ENCODE peak calls at places on chromosomes 12 and 14, in four cellular contexts. R is heart left ventricle, A is choroid plexus epithelial cell, L is kidney epithelial cell. N is an unnamed sample.

GRCh38 chr14:32230181-32230580 is 27.1 kb upstream of the RNU6-8 start:
- DNase-seq in R (no peak), A (peak), L (no peak), N (no peak)

GRCh38 chr12:16323010-16323409 is 24.4 kb upstream of the MGST1 start:
- DNase-seq in R (no peak), A (peak), L (no peak), N (peak)

GRCh38 chr14:55102141-55102547 is 26.9 kb upstream of the LGALS3 start:
- DNase-seq in R (peak), A (peak), L (peak), N (peak)

GRCh38 chr12:108335349-108336119 is 3.6 kb downstream of the CMKLR1 start:
- DNase-seq in R (no peak), A (no peak), L (no peak), N (no peak)

GRCh38 chr14:102659797-102660196 is 67.3 kb downstream of the RCOR1 start:
- DNase-seq in R (no peak), A (peak), L (peak), N (peak)

GRCh38 chr12:126617312-126617711 is 1552.1 kb downstream of the AACS start:
- DNase-seq in R (no peak), A (no peak), L (no peak), N (no peak)

GRCh38 chr12:72612171-72612570 is 340.0 kb downstream of the TRHDE start:
- DNase-seq in R (no peak), A (peak), L (no peak), N (no peak)

GRCh38 chr14:51677276-51677675 is 25.6 kb downstream of the FRMD6 start:
- DNase-seq in R (no peak), A (peak), L (no peak), N (peak)

GRCh38 chr12:131213896-131214442 is 260.3 kb downstream of the ADGRD1 start:
- DNase-seq in R (no peak), A (no peak), L (no peak), N (no peak)

GRCh38 chr12:84727964-84728363 is 184.6 kb downstream of the SLC6A15 start:
- DNase-seq in R (no peak), A (peak), L (peak), N (peak)

DNA sequence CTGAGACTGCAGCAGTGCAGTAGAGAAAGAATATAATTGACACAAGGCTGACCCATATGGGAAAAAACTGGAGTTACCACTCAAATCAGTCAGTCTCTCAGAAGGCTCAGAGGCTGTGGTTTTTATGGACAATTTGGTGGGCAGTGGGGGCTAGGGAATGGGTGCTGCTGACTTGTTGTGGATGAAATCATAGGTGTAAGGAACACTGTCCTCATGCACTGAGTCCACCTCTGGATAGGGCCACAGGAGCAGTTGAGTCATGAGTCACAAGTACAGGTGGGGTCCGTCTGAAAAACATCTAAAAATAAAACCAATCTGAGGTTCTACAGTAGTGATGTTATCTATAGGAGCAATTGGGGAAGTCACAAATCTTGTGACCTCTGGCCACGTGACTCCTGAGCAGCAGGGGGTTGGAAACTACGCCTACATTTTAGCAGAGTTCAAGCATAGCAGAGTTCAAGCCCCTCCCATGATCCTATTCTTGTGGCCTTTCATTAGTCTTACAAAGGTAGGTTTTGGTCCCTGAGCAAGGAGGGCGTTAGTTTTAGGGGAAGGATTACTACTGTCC is 18.1 kb upstream of the SGPP1 start:
- DNase-seq in R (no peak), A (no peak), L (no peak), N (no peak)
- H3K4me3 ChIP-seq in R (no peak), A (no peak), L (no peak), N (no peak)

GRCh38 chr12:43805857-43806736 is at the start of gene TWF1:
- DNase-seq in R (peak), A (peak), L (no peak), N (peak)
- TF ChIP-seq CTCF in R (no peak), A (peak), L (peak), N (peak)

GRCh38 chr12:14387472-14387871 is 22.0 kb downstream of the ATF7IP start:
- DNase-seq in R (no peak), A (no peak), L (no peak), N (no peak)
- H3K4me3 ChIP-seq in R (no peak), A (no peak), L (no peak), N (no peak)

GRCh38 chr12:56951582-56952339 is 5.6 kb downstream of the RDH16 start:
- DNase-seq in R (no peak), A (no peak), L (no peak), N (no peak)

GRCh38 chr12:56943878-56944277 is 9.7 kb upstream of the SDR9C7 start:
- DNase-seq in R (no peak), A (no peak), L (no peak), N (no peak)

GRCh38 chr12:56948881-56949280 is 8.5 kb downstream of the RDH16 start:
- DNase-seq in R (no peak), A (no peak), L (no peak), N (no peak)

GRCh38 chr12:56953314-56953713 is 4.1 kb downstream of the RDH16 start:
- DNase-seq in R (no peak), A (no peak), L (no peak), N (no peak)

GRCh38 chr12:56947633-56948535 is 9.5 kb downstream of the RDH16 start:
- DNase-seq in R (no peak), A (peak), L (no peak), N (no peak)
- TF ChIP-seq CTCF in R (no peak), A (peak), L (no peak), N (no peak)

GRCh38 chr14:69775012-69775411 is 8.1 kb downstream of the SRSF5 start:
- DNase-seq in R (no peak), A (no peak), L (no peak), N (no peak)

GRCh38 chr14:69773571-69774276 is 6.8 kb downstream of the SRSF5 start:
- DNase-seq in R (no peak), A (no peak), L (no peak), N (no peak)

GRCh38 chr14:69779088-69779487 is 12.1 kb downstream of the SRSF5 start:
- DNase-seq in R (no peak), A (no peak), L (no peak), N (no peak)

GRCh38 chr14:69780092-69780491 is 13.2 kb downstream of the SRSF5 start:
- DNase-seq in R (no peak), A (no peak), L (no peak), N (no peak)

GRCh38 chr14:69776875-69777453 is 10.0 kb downstream of the SRSF5 start:
- DNase-seq in R (no peak), A (no peak), L (no peak), N (no peak)
- H3K4me3 ChIP-seq in R (no peak), A (no peak), L (no peak), N (no peak)

GRCh38 chr14:99548285-99548684 is 55.7 kb downstream of the CCDC85C start:
- DNase-seq in R (no peak), A (no peak), L (no peak), N (no peak)

GRCh38 chr14:99550387-99550992 is 53.5 kb downstream of the CCDC85C start:
- DNase-seq in R (no peak), A (no peak), L (no peak), N (no peak)

GRCh38 chr14:99551034-99551922 is 52.7 kb downstream of the CCDC85C start:
- DNase-seq in R (no peak), A (no peak), L (no peak), N (no peak)

GRCh38 chr14:99548871-99549270 is 55.1 kb downstream of the CCDC85C start:
- DNase-seq in R (no peak), A (no peak), L (no peak), N (no peak)

DNA sequence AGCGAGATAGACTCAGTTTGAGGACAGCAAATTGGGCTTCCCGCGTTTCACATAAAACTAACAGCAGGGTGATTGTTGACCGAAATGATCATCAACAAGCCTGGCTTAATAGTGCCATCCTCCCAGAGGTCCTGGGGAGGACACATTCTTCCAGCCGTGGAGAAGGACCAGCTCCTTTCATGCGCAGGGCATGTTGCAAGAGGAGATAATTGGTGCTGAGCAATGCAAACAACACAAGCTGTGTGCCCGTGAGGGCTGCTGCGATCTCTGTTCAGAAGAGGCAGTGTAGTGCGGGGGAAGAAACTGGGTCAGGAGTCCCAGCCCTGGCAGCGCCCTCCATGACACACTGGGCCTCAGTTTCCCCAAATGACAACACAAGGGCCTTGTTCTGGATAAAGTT is 54.3 kb downstream of the CCDC85C start:
- DNase-seq in R (no peak), A (no peak), L (no peak), N (no peak)
- TF ChIP-seq CTCF in R (no peak), A (no peak), L (no peak), N (no peak)

GRCh38 chr12:663293-663871 is at the start of gene NINJ2:
- DNase-seq in R (no peak), A (no peak), L (no peak), N (no peak)
- H3K4me3 ChIP-seq in R (peak), A (peak), L (no peak), N (no peak)

DNA sequence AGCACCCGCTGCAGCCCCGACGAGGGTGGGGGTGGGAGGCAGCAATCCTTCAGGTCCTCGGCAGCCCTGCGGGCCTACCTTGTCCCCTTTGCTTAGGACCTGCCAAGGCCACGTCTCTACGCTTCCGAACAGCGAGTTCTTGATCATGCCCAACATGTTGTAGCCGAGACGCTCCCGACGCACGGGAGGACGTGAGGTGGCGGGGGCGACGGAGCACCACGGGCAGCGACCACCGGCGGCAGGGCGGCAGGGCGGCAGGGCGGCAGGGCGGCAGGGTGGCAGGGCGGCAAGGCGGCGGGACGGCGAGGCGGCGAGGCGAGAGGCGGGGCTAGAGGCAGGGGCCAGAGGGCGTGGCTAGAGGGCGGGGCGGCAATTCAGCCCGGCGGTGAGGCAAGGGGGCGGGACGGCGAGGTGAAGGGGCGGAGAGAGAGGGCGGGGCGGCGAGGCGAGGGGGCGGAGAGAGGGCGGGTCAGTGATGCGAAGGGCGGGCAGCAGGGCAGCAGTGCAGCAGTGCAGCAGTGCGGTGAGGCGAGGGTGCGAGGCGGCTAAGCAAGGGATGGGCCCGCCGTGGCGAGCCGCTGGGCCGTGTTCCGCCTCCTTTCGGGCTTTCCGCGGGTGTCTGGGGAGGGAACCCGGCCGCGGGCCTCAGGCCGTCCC is at the start of gene HEBP1:
- DNase-seq in R (peak), A (peak), L (no peak), N (peak)
- TF ChIP-seq CTCF in R (no peak), A (no peak), L (no peak), N (no peak)